ENCODE peak calls at places on chromosome 21, in six cellular contexts. K, A, U, V, M and G are unnamed samples.

GRCh38 chr21:14120091-14120734 is 90.5 kb downstream of the LIPI start:
- DNase-seq in K (no peak), A (no peak), U (no peak), V (no peak), M (peak; percentile 53), G (peak; percentile 11)

GRCh38 chr21:32772281-32773047 is 909 bp upstream of the PAXBP1 start:
- DNase-seq in K (no peak), A (no peak), U (peak; percentile 60), V (no peak), M (peak; percentile 44), G (no peak)

GRCh38 chr21:45969921-45970673 is 11.5 kb upstream of the COL6A1 start:
- DNase-seq in K (no peak), A (peak; percentile 55), U (no peak), V (no peak), M (no peak), G (no peak)

GRCh38 chr21:45410865-45411809 is 6.2 kb downstream of the COL18A1 start:
- DNase-seq in K (no peak), A (peak; percentile 63), U (no peak), V (no peak), M (no peak), G (peak; percentile 57)

GRCh38 chr21:32457360-32457840 is 44.9 kb downstream of the EVA1C start:
- DNase-seq in K (no peak), A (no peak), U (peak; percentile 61), V (peak; percentile 42), M (peak; percentile 72), G (no peak)

GRCh38 chr21:41283211-41283818 is 33.3 kb upstream of the FAM3B start:
- DNase-seq in K (peak; percentile 91), A (no peak), U (peak; percentile 70), V (peak; percentile 56), M (peak; percentile 49), G (peak; percentile 46)

GRCh38 chr21:45599146-45599581 is 44.4 kb upstream of the PCBP3 start:
- DNase-seq in K (no peak), A (peak; percentile 53), U (no peak), V (no peak), M (no peak), G (no peak)

GRCh38 chr21:15514073-15514946 is 215.5 kb upstream of the USP25 start:
- DNase-seq in K (no peak), A (no peak), U (no peak), V (no peak), M (no peak), G (no peak)

GRCh38 chr21:42009018-42009830 is 936 bp downstream of the ZBTB21 start:
- DNase-seq in K (peak; percentile 92), A (peak; percentile 81), U (peak; percentile 69), V (peak; percentile 48), M (peak; percentile 52), G (peak; percentile 54)

DNA sequence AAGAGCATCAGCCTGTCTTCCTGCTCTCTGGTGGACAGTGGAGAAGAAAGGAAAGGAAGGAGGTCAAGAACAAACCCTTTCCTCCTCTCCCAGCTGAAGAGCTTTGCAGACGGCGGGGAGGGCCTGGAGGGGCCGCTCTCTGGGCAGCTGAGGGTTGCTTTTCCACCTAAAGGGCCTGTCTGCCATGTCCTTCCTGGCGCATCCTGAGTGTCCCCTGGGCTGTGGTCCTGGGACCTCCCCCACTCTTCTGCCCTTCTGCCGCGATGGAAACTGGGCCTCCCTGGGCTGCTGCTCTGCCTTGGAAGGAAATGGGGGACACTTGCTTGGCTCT is 107.0 kb downstream of the ETS2 start:
- DNase-seq in K (no peak), A (no peak), U (no peak), V (no peak), M (no peak), G (no peak)
- H3K27ac ChIP-seq in K (peak overlapping the region; percentile 82), A (peak overlapping the region; percentile 54), U (no peak overlapping the region), V (peak overlapping the region; percentile 90), M (peak overlapping the region; percentile 84), G (peak overlapping the region; percentile 68)

GRCh38 chr21:31318971-31319370 is 25.1 kb downstream of the TIAM1 start:
- DNase-seq in K (no peak), A (no peak), U (no peak), V (no peak), M (no peak), G (no peak)

GRCh38 chr21:31317688-31318087 is 26.4 kb downstream of the TIAM1 start:
- DNase-seq in K (no peak), A (no peak), U (no peak), V (no peak), M (no peak), G (no peak)

GRCh38 chr21:31310750-31311149 is 33.3 kb downstream of the TIAM1 start:
- DNase-seq in K (no peak), A (no peak), U (no peak), V (no peak), M (peak; percentile 51), G (no peak)

GRCh38 chr21:31316072-31316471 is 28.0 kb downstream of the TIAM1 start:
- DNase-seq in K (no peak), A (no peak), U (no peak), V (no peak), M (no peak), G (no peak)

GRCh38 chr21:31316488-31317169 is 27.4 kb downstream of the TIAM1 start:
- DNase-seq in K (no peak), A (no peak), U (no peak), V (no peak), M (no peak), G (no peak)
- TF ChIP-seq POLR2AphosphoS5 in K (no peak), A (no peak), U (no peak), V (no peak), M (no peak), G (no peak)

GRCh38 chr21:38785483-38785882 is 20.2 kb upstream of the ETS2 start:
- DNase-seq in K (no peak), A (no peak), U (no peak), V (no peak), M (no peak), G (no peak)
- H3K27ac ChIP-seq in K (no peak overlapping the region), A (no peak overlapping the region), U (no peak overlapping the region), V (no peak overlapping the region), M (no peak overlapping the region), G (no peak overlapping the region)

GRCh38 chr21:35052786-35053185 is 3.7 kb upstream of the RUNX1 start:
- DNase-seq in K (no peak), A (no peak), U (no peak), V (no peak), M (no peak), G (no peak)

GRCh38 chr21:35050348-35051286 is 1.5 kb upstream of the RUNX1 start:
- DNase-seq in K (peak; percentile 66), A (peak; percentile 77), U (no peak), V (no peak), M (no peak), G (no peak)

GRCh38 chr21:35057428-35057827 is 8.3 kb upstream of the RUNX1 start:
- DNase-seq in K (no peak), A (no peak), U (no peak), V (no peak), M (no peak), G (no peak)

GRCh38 chr21:35051287-35051818 is 2.3 kb upstream of the RUNX1 start:
- DNase-seq in K (peak; percentile 92), A (peak; percentile 90), U (peak; percentile 72), V (peak; percentile 69), M (peak; percentile 89), G (peak; percentile 88)

DNA sequence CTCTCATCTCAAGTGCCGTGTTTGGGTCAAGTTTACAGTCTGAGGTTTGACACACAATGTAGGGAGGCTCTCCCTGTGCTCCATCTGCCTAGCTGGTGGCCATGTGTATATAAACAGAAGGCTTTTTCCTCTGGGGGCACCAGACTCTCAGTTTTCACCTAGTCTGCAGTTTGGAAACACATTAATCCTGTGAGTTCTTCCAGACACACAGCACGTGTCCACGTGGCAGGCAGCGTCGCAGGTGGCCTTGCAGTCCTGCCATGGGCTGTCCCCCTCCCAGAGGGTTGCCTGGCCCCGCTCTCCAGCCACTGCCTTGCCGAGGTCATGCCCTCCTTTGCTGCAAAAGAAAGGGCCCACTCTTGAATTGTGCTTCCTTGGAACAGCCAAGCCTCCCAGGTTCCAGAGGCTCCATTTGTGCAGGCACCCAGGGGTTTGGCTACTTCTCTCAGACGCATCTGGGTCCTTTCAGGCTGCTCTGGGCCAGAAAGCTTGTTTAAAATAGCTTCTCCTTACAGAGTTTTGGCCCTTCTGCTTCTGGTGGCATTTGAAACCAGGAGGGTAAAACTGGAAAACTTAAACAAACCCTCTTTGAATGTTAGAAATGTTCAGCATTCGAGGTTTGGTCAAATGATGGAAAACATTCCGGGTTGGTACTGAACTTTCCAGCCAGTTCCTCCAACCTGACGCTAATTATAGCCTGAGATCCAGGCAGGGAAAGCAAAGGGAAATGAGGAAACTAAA is 4.4 kb upstream of the RUNX1 start:
- DNase-seq in K (peak; percentile 80), A (peak; percentile 77), U (no peak), V (no peak), M (no peak), G (no peak)
- TF ChIP-seq POLR2AphosphoS5 in K (no peak), A (peak; percentile 84), U (no peak), V (no peak), M (no peak), G (no peak)

DNA sequence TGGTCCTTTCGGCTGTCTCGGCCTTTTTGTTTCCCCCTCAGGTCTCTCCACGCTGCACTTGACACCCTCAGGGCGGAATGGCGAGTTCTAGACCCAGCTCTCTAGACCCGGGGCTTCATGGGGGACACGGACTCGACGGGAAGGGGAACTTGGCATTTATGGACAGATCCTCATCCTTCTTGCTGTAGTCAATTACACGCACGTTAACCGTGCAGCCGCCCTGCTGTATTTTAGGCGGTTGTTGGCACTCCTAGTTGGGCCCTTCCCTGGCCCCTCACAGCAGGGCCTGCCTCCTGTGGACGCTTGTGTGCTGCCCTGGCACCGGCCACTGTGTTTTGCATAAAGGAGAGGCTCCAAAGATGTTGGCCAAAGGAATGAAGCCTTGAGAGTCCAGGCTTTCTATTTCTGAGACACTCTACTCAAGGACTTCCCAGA is 558 bp upstream of the BTG3 start:
- DNase-seq in K (no peak), A (peak; percentile 88), U (peak; percentile 22), V (peak; percentile 39), M (peak; percentile 49), G (peak; percentile 87)
- H3K27ac ChIP-seq in K (peak overlapping the region; percentile 91), A (peak overlapping the region; percentile 96), U (no peak overlapping the region), V (peak overlapping the region; percentile 97), M (peak overlapping the region; percentile 96), G (peak overlapping the region; percentile 95)

GRCh38 chr21:43361493-43362296 is 65.2 kb downstream of the SIK1 start:
- DNase-seq in K (no peak), A (peak; percentile 83), U (peak; percentile 16), V (peak; percentile 89), M (no peak), G (peak; percentile 44)
- TF ChIP-seq POLR2AphosphoS5 in K (no peak), A (peak; percentile 23), U (no peak), V (no peak), M (no peak), G (peak; percentile 47)

GRCh38 chr21:26117324-26117971 is 53.1 kb downstream of the APP start:
- DNase-seq in K (no peak), A (no peak), U (no peak), V (no peak), M (no peak), G (no peak)

GRCh38 chr21:26116456-26117011 is 54.0 kb downstream of the APP start:
- DNase-seq in K (no peak), A (no peak), U (no peak), V (no peak), M (no peak), G (no peak)

GRCh38 chr21:26117972-26118367 is 52.6 kb downstream of the APP start:
- DNase-seq in K (no peak), A (no peak), U (no peak), V (no peak), M (no peak), G (no peak)

GRCh38 chr21:26115346-26115745 is 55.2 kb downstream of the APP start:
- DNase-seq in K (no peak), A (no peak), U (peak; percentile 73), V (no peak), M (no peak), G (no peak)

GRCh38 chr21:26115899-26116298 is 54.7 kb downstream of the APP start:
- DNase-seq in K (no peak), A (no peak), U (peak; percentile 79), V (no peak), M (no peak), G (no peak)
- H3K27ac ChIP-seq in K (peak overlapping the region; percentile 48), A (peak overlapping the region; percentile 3), U (peak overlapping the region; percentile 64), V (peak overlapping the region; percentile 87), M (no peak overlapping the region), G (peak overlapping the region; percentile 13)